ENCODE peak calls at places on chromosomes 2 and 18, in ten cellular contexts. F is left lung, V is PC-9, P is OCI-LY7, T is heart right ventricle, Z is uterus, M is pancreas, R is upper lobe of left lung, Q is cardiac muscle cell, I is GM23338. B is an unnamed sample.

GRCh38 chr2:188207554-188207953 is 84.1 kb upstream of the GULP1 start:
- DNase-seq in P (no peak), T (no peak), F (no peak), Z (no peak), R (no peak), V (no peak), I (peak; percentile 45), M (no peak), Q (no peak), B (peak; percentile 52)

GRCh38 chr18:22899421-22899820 is 33.7 kb upstream of the RBBP8 start:
- DNase-seq in P (no peak), Z (no peak), T (no peak), M (no peak), I (no peak), F (no peak), V (no peak), R (no peak), Q (no peak), B (no peak)

GRCh38 chr2:66494708-66495107 is 59.8 kb downstream of the MEIS1 start:
- DNase-seq in P (no peak), Z (peak; percentile 75), V (peak; percentile 58), F (no peak), T (no peak), I (no peak), Q (peak; percentile 91), R (no peak), M (peak; percentile 75), B (no peak)

GRCh38 chr2:187542123-187542522 is 12.1 kb downstream of the TFPI start:
- DNase-seq in I (no peak), V (no peak), T (no peak), Q (no peak), F (no peak), Z (no peak), R (no peak), M (no peak), P (no peak), B (no peak)

GRCh38 chr2:62675062-62675461 is 30.5 kb upstream of the EHBP1 start:
- DNase-seq in F (no peak), V (no peak), M (no peak), R (no peak), Z (no peak), I (no peak), P (no peak), Q (no peak), T (no peak), B (no peak)

GRCh38 chr2:85160946-85161625 is 27.9 kb downstream of the TCF7L1 start:
- DNase-seq in Z (no peak), R (no peak), P (no peak), I (no peak), T (no peak), M (no peak), F (no peak), V (no peak), Q (peak; percentile 33), B (peak; percentile 68)

GRCh38 chr2:168054657-168055056 is 192.7 kb downstream of the STK39 start:
- DNase-seq in Q (no peak), F (no peak), R (no peak), I (peak; percentile 56), V (no peak), P (no peak), T (no peak), Z (no peak), M (no peak), B (no peak)

GRCh38 chr2:48305569-48305968 is 224.4 kb upstream of the STON1 start:
- DNase-seq in I (no peak), F (no peak), R (no peak), Z (no peak), M (no peak), T (no peak), Q (no peak), P (no peak), V (no peak), B (no peak)

GRCh38 chr2:37623971-37624897 is 47.2 kb downstream of the CDC42EP3 start:
- DNase-seq in Q (peak; percentile 25), R (no peak), M (no peak), Z (no peak), P (no peak), F (no peak), I (no peak), T (no peak), V (no peak), B (no peak)
- H3K4me1 ChIP-seq in Q (peaks cover 24% of the 10 kb centered on the region), R (peaks cover 5% of the 10 kb centered on the region), M (peaks cover 8% of the 10 kb centered on the region), Z (no peaks in the 10 kb centered on the region), P (peaks cover 4% of the 10 kb centered on the region), F (peaks cover 30% of the 10 kb centered on the region), I (no peaks in the 10 kb centered on the region), T (no peaks in the 10 kb centered on the region), V (no peaks in the 10 kb centered on the region), B (peaks cover 4% of the 10 kb centered on the region)

DNA sequence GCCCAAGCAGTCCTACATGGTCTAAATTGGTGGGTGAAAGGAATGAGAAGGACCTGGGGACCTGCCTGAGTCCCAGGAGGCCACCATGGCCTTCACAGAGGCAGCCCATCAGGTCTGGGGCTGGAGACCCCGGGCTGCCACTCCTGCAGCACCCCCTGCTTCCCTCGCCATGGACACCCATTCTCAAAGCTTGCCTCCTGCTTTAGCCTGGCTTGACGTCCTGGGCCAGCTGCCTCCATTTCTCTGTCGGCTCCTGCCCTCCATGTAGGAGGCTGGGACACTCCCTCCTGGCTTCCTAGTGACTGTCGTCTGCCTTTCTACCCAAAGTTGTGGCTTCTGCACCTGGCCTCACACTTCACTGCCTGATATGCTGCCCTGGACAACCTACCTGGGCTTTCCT is 198.6 kb downstream of the FAM210A start:
- DNase-seq in T (no peak), M (no peak), R (no peak), V (no peak), P (no peak), F (no peak), Q (no peak), Z (no peak), I (no peak), B (peak; percentile 18)
- H3K36me3 ChIP-seq in T (no peaks in the 10 kb centered on the region), M (no peaks in the 10 kb centered on the region), R (no peaks in the 10 kb centered on the region), V (no peaks in the 10 kb centered on the region), P (no peaks in the 10 kb centered on the region), F (no peaks in the 10 kb centered on the region), Q (no peaks in the 10 kb centered on the region), Z (no peaks in the 10 kb centered on the region), I (no peaks in the 10 kb centered on the region), B (no peaks in the 10 kb centered on the region)

GRCh38 chr2:41930807-41931566 is 116.8 kb upstream of the PKDCC start:
- DNase-seq in Z (peak; percentile 55), M (no peak), R (no peak), F (peak; percentile 26), V (peak; percentile 81), Q (peak; percentile 59), T (no peak), P (no peak), I (no peak), B (no peak)

GRCh38 chr2:41928593-41928992 is 119.2 kb upstream of the PKDCC start:
- DNase-seq in Q (peak; percentile 85), I (no peak), P (no peak), M (no peak), V (peak; percentile 66), F (no peak), T (no peak), Z (peak; percentile 39), R (no peak), B (no peak)

GRCh38 chr2:41926614-41927580 is 120.9 kb upstream of the PKDCC start:
- DNase-seq in M (no peak), I (no peak), R (no peak), P (no peak), V (no peak), T (no peak), Q (peak; percentile 56), Z (peak; percentile 76), F (peak; percentile 40), B (no peak)

GRCh38 chr2:41925009-41925408 is 122.8 kb upstream of the PKDCC start:
- DNase-seq in M (no peak), F (no peak), P (no peak), T (no peak), Q (no peak), Z (no peak), V (no peak), R (no peak), I (no peak), B (no peak)

DNA sequence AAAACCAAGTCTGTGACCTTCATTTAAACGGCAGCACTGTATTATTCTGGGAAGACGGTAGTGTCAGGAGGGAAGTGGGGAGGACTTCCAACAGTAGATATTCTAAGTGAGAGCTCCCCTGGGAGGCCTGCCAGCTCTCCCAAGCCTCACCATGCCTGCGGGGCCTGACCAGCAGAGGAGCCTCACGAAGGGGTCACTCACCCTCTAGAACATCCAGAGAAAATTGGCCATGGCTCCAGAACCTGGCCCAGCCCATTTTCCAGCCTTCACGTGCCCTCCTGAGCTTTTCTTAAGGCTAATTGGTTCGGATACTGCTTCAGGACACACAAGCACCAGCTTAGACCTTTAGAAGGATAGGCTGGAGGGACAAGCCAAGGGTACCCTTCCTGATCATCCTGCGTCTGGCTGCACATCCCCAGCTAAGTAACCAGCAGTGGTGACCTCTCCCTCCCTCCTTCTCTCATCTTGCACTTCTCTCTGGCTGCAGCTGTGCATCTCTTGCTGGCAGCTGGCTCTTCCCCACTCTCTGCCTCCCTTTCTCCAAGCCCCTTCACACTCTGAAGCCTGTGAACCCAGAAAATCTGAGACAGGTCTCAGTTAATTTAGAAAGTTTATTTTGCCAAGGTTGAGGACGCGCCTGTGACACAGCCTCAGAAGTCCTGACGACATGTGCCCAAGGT is 120.1 kb upstream of the PKDCC start:
- DNase-seq in T (peak; percentile 41), Z (peak; percentile 52), R (no peak), V (no peak), Q (peak; percentile 65), M (no peak), F (no peak), P (no peak), I (no peak), B (no peak)
- H3K4me1 ChIP-seq in T (peaks cover 38% of the 10 kb centered on the region), Z (no peaks in the 10 kb centered on the region), R (no peaks in the 10 kb centered on the region), V (peaks cover 69% of the 10 kb centered on the region), Q (peaks cover 34% of the 10 kb centered on the region), M (no peaks in the 10 kb centered on the region), F (no peaks in the 10 kb centered on the region), P (no peaks in the 10 kb centered on the region), I (no peaks in the 10 kb centered on the region), B (peaks cover 16% of the 10 kb centered on the region)

GRCh38 chr2:131055169-131056065 is 37.8 kb downstream of the FAM168B start:
- DNase-seq in V (no peak), M (no peak), I (no peak), Q (no peak), T (no peak), Z (no peak), P (no peak), R (no peak), F (peak; percentile 50), B (no peak)

GRCh38 chr2:131049150-131049718 is 44.0 kb downstream of the FAM168B start:
- DNase-seq in Z (no peak), R (no peak), Q (no peak), P (peak; percentile 14), F (no peak), V (no peak), T (no peak), I (no peak), M (no peak), B (no peak)

GRCh38 chr2:131050896-131051295 is 42.4 kb downstream of the FAM168B start:
- DNase-seq in Z (no peak), P (no peak), T (no peak), Q (no peak), V (no peak), R (no peak), M (no peak), I (no peak), F (no peak), B (no peak)

GRCh38 chr2:131054488-131054887 is 38.8 kb downstream of the FAM168B start:
- DNase-seq in Z (no peak), M (no peak), P (no peak), I (no peak), F (no peak), R (no peak), V (no peak), T (no peak), Q (no peak), B (no peak)

DNA sequence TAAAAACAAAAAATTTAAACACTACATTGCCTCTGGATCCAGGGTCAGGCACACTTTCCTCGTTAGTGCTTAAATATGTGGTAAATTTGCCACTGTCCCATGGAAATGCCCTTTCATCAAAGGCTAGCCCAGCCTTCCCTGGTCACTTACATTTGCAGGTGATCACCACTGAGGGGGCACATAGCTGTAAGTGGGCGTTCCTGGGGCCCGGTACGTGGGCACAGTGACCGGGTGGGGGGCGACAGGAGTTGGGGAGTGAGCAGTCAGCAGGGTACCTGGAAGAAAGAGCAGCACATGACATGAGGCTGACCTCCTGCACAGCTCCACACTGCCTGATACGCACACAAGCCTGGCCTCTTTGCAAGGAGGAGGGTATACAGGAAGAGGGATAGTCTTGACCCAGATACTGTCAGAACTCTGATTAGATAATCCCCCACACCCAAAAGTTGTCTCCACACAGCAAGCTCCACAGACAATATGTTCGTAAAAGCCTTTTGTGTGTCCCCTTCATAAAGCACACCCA is 40.5 kb downstream of the FAM168B start:
- DNase-seq in Q (no peak), T (no peak), R (no peak), V (no peak), M (no peak), F (no peak), Z (no peak), P (no peak), I (no peak), B (no peak)
- H3K36me3 ChIP-seq in Q (peaks cover 56% of the 10 kb centered on the region), T (no peaks in the 10 kb centered on the region), R (peaks cover 80% of the 10 kb centered on the region), V (peaks cover 25% of the 10 kb centered on the region), M (peaks cover 24% of the 10 kb centered on the region), F (peaks cover 3% of the 10 kb centered on the region), Z (no peaks in the 10 kb centered on the region), P (peaks cover 97% of the 10 kb centered on the region), I (peaks cover 21% of the 10 kb centered on the region), B (peaks cover 96% of the 10 kb centered on the region)